ENCODE peak calls at places on chromosome 17, in six cellular contexts. M, H, B, W, V and K are unnamed samples.

GRCh38 chr17:27422601-27423000 is 33.6 kb upstream of the KSR1 start:
- DNase-seq in V (no peak), W (no peak), B (no peak), M (no peak), H (no peak), K (no peak)

GRCh38 chr17:75288784-75289121 is 480 bp downstream of the SLC25A19 start:
- DNase-seq in V (no peak), H (no peak), W (no peak), M (no peak), B (no peak), K (peak; percentile 64)

GRCh38 chr17:46764709-46765401 is 53.6 kb downstream of the WNT3 start:
- DNase-seq in B (no peak), H (no peak), M (no peak), W (peak; percentile 86), V (no peak), K (peak; percentile 94)

GRCh38 chr17:2174471-2175293 is 119.8 kb downstream of the HIC1 start:
- DNase-seq in V (no peak), W (peak; percentile 99), M (peak; percentile 73), B (no peak), H (peak; percentile 62), K (no peak)

GRCh38 chr17:76706817-76707216 is 3.9 kb downstream of the MXRA7 start:
- DNase-seq in M (no peak), B (no peak), V (no peak), H (no peak), W (no peak), K (no peak)

GRCh38 chr17:82414548-82415281 is 3.4 kb upstream of the HEXD start:
- DNase-seq in H (peak; percentile 86), B (no peak), W (peak; percentile 50), M (peak; percentile 71), V (no peak), K (peak; percentile 67)

GRCh38 chr17:64357191-64357981 is 33.3 kb downstream of the PECAM1 start:
- DNase-seq in W (peak; percentile 94), B (no peak), M (peak; percentile 62), H (no peak), V (peak; percentile 77), K (peak; percentile 56)

GRCh38 chr17:1073241-1073962 is 76.5 kb downstream of the TIMM22 start:
- DNase-seq in B (no peak), W (no peak), H (no peak), M (no peak), V (no peak), K (no peak)

GRCh38 chr17:31339906-31340661 is 18.7 kb upstream of the EVI2A start:
- DNase-seq in V (no peak), M (no peak), B (no peak), H (no peak), W (peak; percentile 90), K (no peak)

GRCh38 chr17:15883617-15884111 is 61.3 kb upstream of the ADORA2B start:
- DNase-seq in B (no peak), H (peak; percentile 58), V (no peak), M (no peak), W (peak; percentile 93), K (peak; percentile 50)

GRCh38 chr17:11144358-11145233 is 96.4 kb upstream of the SHISA6 start:
- DNase-seq in B (no peak), H (peak; percentile 63), W (no peak), V (peak; percentile 23), M (no peak), K (peak; percentile 26)

GRCh38 chr17:14374268-14374667 is 73.4 kb downstream of the HS3ST3B1 start:
- DNase-seq in M (no peak), W (no peak), H (no peak), B (no peak), V (no peak), K (no peak)

GRCh38 chr17:46841561-46842379 is 9.6 kb upstream of the WNT9B start:
- DNase-seq in V (no peak), H (no peak), B (no peak), W (no peak), M (no peak), K (no peak)

GRCh38 chr17:49640556-49640955 is 37.3 kb downstream of the SPOP start:
- DNase-seq in W (no peak), B (no peak), M (no peak), V (no peak), H (no peak), K (no peak)

GRCh38 chr17:77644981-77645380 is 313.5 kb upstream of the TNRC6C start:
- DNase-seq in M (no peak), V (no peak), W (no peak), H (no peak), B (no peak), K (no peak)

GRCh38 chr17:38465420-38466345 is 37.4 kb downstream of the ARHGAP23 start:
- DNase-seq in M (peak; percentile 73), V (no peak), H (peak; percentile 58), W (peak; percentile 71), B (no peak), K (peak; percentile 94)

DNA sequence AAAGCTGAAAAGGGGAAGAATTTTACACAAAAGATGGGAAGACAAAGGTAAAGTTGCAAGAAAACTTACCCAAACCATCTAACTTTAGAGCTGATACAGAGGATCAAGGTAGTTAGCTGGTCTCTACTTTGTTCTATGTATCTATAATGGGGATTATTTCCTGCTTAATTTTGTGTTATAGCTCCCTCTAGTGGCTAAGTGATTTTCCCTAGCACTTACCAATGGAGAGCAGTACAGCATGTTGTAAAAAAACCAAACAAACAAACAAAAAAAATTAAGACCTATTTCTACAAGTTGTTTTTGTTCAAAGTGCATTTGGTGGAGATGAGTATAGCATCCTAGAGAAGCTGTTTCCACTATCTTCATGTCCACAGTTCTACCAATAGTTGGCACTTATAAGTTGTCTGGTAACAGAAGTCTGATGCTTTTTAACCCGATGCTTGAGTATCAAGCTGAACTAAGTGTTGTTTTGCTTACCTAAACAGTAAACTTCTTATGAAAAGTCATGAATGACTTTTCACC is 7.5 kb downstream of the SRSF1 start:
- DNase-seq in B (peak; percentile 55), V (no peak), W (peak; percentile 79), M (no peak), H (peak; percentile 81), K (no peak)
- TF ChIP-seq POLR2A in B (no peak), V (no peak), W (peak; percentile 52), M (no peak), H (no peak), K (no peak)

GRCh38 chr17:50642722-50643656 is 8.3 kb downstream of the ABCC3 start:
- DNase-seq in M (no peak), W (no peak), B (no peak), V (no peak), H (peak; percentile 74), K (no peak)
- TF ChIP-seq POLR2A in M (no peak), W (no peak), B (no peak), V (no peak), H (no peak), K (no peak)

GRCh38 chr17:7114241-7114874 is at the start of gene ASGR2:
- DNase-seq in W (no peak), M (no peak), V (no peak), B (no peak), H (no peak), K (no peak)
- TF ChIP-seq POLR2A in W (no peak), M (no peak), V (no peak), B (no peak), H (no peak), K (no peak)

DNA sequence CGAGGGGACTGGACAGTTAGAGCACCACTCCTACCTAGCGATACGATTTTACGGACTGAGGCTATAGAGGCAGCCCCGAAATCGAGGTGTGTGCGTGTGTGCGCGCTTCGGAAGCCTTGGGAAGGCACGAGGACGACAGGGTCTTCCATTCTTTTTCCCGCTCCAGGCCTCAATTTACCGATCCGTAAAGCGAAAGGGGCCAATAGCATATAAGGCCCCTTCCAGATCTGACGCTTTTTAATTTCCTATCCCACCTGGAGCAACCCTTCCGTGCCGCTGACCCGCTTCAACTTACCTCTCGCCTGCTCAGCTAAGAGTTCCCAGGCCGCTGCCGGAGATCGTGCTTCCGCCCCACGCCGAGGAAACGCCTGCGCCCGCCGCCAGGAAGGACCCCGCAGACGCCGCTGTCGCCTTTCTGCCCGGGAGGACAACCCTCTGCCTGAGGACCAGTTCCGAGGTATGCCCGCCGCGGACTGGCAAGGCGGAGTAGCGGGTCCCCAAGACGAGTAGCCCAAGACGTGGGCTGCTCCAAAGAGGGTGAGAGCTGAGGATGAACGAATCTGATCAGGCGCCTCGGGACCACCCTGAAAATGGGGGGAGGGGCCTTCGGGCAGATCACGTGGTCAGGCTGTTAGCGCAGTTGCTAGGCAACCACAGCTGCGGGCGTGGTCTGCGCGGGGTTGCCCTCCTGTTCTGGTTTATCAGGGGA is at the start of gene EFTUD2:
- DNase-seq in M (peak; percentile 92), V (peak; percentile 89), W (peak; percentile 84), H (peak; percentile 96), B (peak; percentile 71), K (peak; percentile 95)
- TF ChIP-seq POLR2A in M (peak; percentile 51), V (no peak), W (peak; percentile 91), H (peak; percentile 85), B (peak; percentile 96), K (peak; percentile 85)